ENCODE peak calls at places on chromosomes 16 and 17, in five cellular contexts. U, K, O, M and F are unnamed samples.

GRCh38 chr16:77062878-77063566 is 128.0 kb upstream of the MON1B start:
- DNase-seq in U (no peak), K (no peak), O (peak), M (no peak), F (no peak)

GRCh38 chr16:15450624-15451023 is 16.2 kb downstream of the BMERB1 start:
- DNase-seq in U (no peak), K (peak), O (no peak), M (no peak), F (no peak)

GRCh38 chr16:20673882-20674683 is 23.4 kb downstream of the ACSM1 start:
- DNase-seq in U (no peak), K (no peak), O (no peak), M (no peak), F (no peak)

GRCh38 chr17:82668024-82668630 is 19.9 kb upstream of the WDR45B start:
- DNase-seq in U (no peak), K (no peak), O (no peak), M (no peak), F (no peak)

GRCh38 chr16:4005281-4005680 is 111.0 kb downstream of the ADCY9 start:
- DNase-seq in U (no peak), K (no peak), O (no peak), M (no peak), F (no peak)

GRCh38 chr17:19812407-19812806 is 55.3 kb downstream of the ULK2 start:
- DNase-seq in U (no peak), K (peak), O (no peak), M (no peak), F (no peak)

GRCh38 chr17:74981318-74981978 is 6.0 kb upstream of the CDR2L start:
- DNase-seq in U (no peak), K (no peak), O (no peak), M (no peak), F (no peak)

GRCh38 chr17:60600490-60601431 is 768 bp downstream of the PPM1D start:
- DNase-seq in U (no peak), K (peak), O (peak), M (peak), F (peak)

GRCh38 chr17:21300601-21301571 is 16.4 kb downstream of the MAP2K3 start:
- DNase-seq in U (no peak), K (no peak), O (no peak), M (peak), F (no peak)

GRCh38 chr17:82489117-82489516 is 30.4 kb upstream of the FOXK2 start:
- DNase-seq in U (no peak), K (peak), O (no peak), M (no peak), F (no peak)

GRCh38 chr16:877242-878065 is 76.9 kb upstream of the GNG13 start:
- DNase-seq in U (no peak), K (no peak), O (no peak), M (no peak), F (no peak)

GRCh38 chr17:50270430-50271172 is 3.7 kb upstream of the TMEM92 start:
- DNase-seq in U (no peak), K (peak), O (peak), M (peak), F (no peak)

GRCh38 chr16:14545346-14545884 is 84.6 kb downstream of the PARN start:
- DNase-seq in U (no peak), K (no peak), O (no peak), M (no peak), F (no peak)

GRCh38 chr17:80847506-80848230 is 144.0 kb upstream of the CHMP6 start:
- DNase-seq in U (no peak), K (no peak), O (no peak), M (peak), F (no peak)

GRCh38 chr17:43309505-43310329 is 75.9 kb upstream of the RNU2-1 start:
- DNase-seq in U (no peak), K (no peak), O (no peak), M (no peak), F (no peak)

GRCh38 chr16:31301708-31302400 is 42.1 kb downstream of the ITGAM start:
- DNase-seq in U (no peak), K (peak), O (peak), M (no peak), F (peak)

GRCh38 chr17:57085448-57086068 is 512 bp downstream of the AKAP1 start:
- DNase-seq in U (peak), K (peak), O (peak), M (peak), F (peak)

DNA sequence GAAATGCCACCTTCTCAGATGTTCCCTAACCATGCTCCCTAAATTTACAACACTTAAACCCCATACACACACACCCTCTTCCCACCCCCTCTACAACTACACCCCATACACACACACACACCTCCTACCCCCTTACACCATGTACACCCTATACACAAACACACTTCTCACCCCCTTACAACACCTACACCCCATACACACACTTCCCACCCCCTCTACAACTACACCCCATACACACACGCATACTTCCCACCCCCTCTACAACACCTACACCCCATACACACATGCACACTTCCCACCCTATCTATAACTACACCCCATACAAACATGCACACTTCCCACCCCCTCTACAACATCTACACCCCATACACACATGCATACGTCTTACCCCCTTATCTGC is 172.0 kb downstream of the SLC39A11 start:
- DNase-seq in U (no peak), K (no peak), O (no peak), M (no peak), F (no peak)
- TF ChIP-seq CTCF in U (no peak), K (no peak), O (no peak), M (no peak), F (no peak)

GRCh38 chr17:3965123-3965800 is 1.0 kb upstream of the ATP2A3 start:
- DNase-seq in U (no peak), K (peak), O (peak), M (peak), F (peak)
- TF ChIP-seq CTCF in U (no peak), K (no peak), O (no peak), M (no peak), F (no peak)

GRCh38 chr16:73067671-73068545 is 20.0 kb upstream of the ZFHX3 start:
- DNase-seq in U (no peak), K (no peak), O (no peak), M (no peak), F (no peak)
- TF ChIP-seq CTCF in U (no peak), K (no peak), O (no peak), M (no peak), F (no peak)

DNA sequence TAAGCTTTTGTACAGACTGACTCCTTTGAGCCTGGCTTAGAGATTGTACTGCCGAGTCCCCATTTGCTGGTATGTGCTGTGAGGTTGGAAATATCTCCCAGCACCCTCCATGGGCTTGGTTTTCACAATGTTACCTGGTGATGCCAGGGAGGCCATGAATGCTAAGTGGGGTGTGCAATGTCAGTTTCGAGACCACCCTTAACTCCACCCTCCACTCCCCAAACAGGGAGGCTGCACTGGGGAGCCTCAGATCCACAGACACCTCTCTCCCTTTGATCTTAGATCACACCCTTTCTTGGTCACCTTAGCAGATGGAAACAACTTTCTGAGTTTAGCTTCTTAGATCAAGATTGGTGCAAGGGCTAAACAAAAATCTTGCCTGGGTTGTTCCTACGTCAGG is 28.6 kb upstream of the PIK3R6 start:
- DNase-seq in U (no peak), K (no peak), O (no peak), M (no peak), F (no peak)
- TF ChIP-seq CTCF in U (no peak), K (no peak), O (no peak), M (no peak), F (no peak)

GRCh38 chr16:27892879-27893278 is 170.6 kb downstream of the GSG1L start:
- DNase-seq in U (no peak), K (no peak), O (peak), M (no peak), F (no peak)
- TF ChIP-seq CTCF in U (no peak), K (no peak), O (peak), M (no peak), F (no peak)

GRCh38 chr16:65062736-65063583 is 58.9 kb downstream of the CDH11 start:
- DNase-seq in U (no peak), K (no peak), O (no peak), M (no peak), F (no peak)
- TF ChIP-seq CTCF in U (no peak), K (no peak), O (no peak), M (peak), F (no peak)

GRCh38 chr16:48538746-48539484 is 71.1 kb downstream of the N4BP1 start:
- DNase-seq in U (no peak), K (no peak), O (peak), M (no peak), F (no peak)
- TF ChIP-seq CTCF in U (no peak), K (peak), O (peak), M (peak), F (no peak)

DNA sequence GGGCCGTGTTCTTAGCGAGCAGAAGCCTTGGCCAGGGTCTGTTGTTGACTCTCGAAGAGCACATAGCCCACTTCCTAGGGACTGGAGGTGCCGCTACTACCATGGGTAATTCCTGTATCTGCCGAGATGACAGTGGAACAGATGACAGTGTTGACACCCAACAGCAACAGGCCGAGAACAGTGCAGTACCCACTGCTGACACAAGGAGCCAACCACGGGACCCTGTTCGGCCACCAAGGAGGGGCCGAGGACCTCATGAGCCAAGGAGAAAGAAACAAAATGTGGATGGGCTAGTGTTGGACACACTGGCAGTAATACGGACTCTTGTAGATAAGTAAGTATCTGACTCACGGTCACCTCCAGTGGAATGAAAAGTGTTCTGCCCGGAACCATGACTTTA is 18.5 kb downstream of the RSPRY1 start:
- DNase-seq in U (no peak), K (no peak), O (peak), M (no peak), F (no peak)
- TF ChIP-seq CTCF in U (no peak), K (no peak), O (peak), M (no peak), F (no peak)